ENCODE peak calls at places on chromosomes 3 and 15, in nine cellular contexts. P, L, S, U, V, I, Z, M and W are unnamed samples.

GRCh38 chr3:189794518-189794917 is 163.3 kb downstream of the TP63 start:
- DNase-seq in S (no peak), Z (no peak), U (no peak), M (no peak), I (no peak), V (no peak), L (no peak), P (no peak), W (no peak)

GRCh38 chr3:52682016-52682415 is 3.7 kb downstream of the PBRM1 start:
- DNase-seq in L (no peak), U (peak), M (peak), S (peak), P (peak), Z (no peak), V (peak), I (peak), W (peak)

GRCh38 chr3:143001369-143002082 is at the start of gene U2SURP:
- DNase-seq in V (peak), P (peak), U (peak), I (peak), M (peak), L (peak), S (peak), Z (peak), W (peak)

GRCh38 chr15:92226020-92226612 is 167.6 kb upstream of the ST8SIA2 start:
- DNase-seq in Z (no peak), I (no peak), M (peak), U (no peak), S (peak), P (peak), L (no peak), V (peak), W (no peak)

GRCh38 chr3:43866529-43867353 is 176.0 kb downstream of the ABHD5 start:
- DNase-seq in L (no peak), Z (no peak), U (no peak), I (peak), P (no peak), V (no peak), M (peak), S (peak), W (no peak)

GRCh38 chr15:92889390-92890113 is 10.6 kb upstream of the CHD2 start:
- DNase-seq in U (no peak), L (no peak), I (no peak), M (no peak), S (no peak), Z (no peak), V (no peak), P (no peak), W (no peak)

GRCh38 chr3:177603137-177603603 is 405.9 kb upstream of the TBL1XR1 start:
- DNase-seq in U (no peak), Z (no peak), S (no peak), I (no peak), V (no peak), P (no peak), L (no peak), M (no peak), W (no peak)

GRCh38 chr15:25947336-25948080 is 84.4 kb upstream of the ATP10A start:
- DNase-seq in L (peak), U (no peak), S (peak), Z (no peak), I (no peak), V (peak), P (no peak), M (no peak), W (no peak)

GRCh38 chr15:93253656-93254055 is 164.6 kb upstream of the RGMA start:
- DNase-seq in Z (no peak), U (no peak), S (no peak), V (no peak), L (no peak), P (no peak), M (no peak), I (no peak), W (no peak)

GRCh38 chr3:126745760-126746394 is 41.8 kb downstream of the CHCHD6 start:
- DNase-seq in Z (no peak), S (no peak), V (no peak), M (peak), L (no peak), P (no peak), I (no peak), U (peak), W (no peak)

GRCh38 chr3:58217209-58217811 is 6.5 kb upstream of the DNASE1L3 start:
- DNase-seq in U (peak), L (peak), S (peak), Z (peak), V (peak), I (peak), P (no peak), M (peak), W (peak)

GRCh38 chr3:184757010-184757651 is 45.3 kb upstream of the MAGEF1 start:
- DNase-seq in U (peak), P (no peak), M (peak), L (no peak), Z (peak), V (peak), S (peak), I (peak), W (peak)

GRCh38 chr3:48518755-48519154 is 14.8 kb upstream of the SHISA5 start:
- DNase-seq in P (no peak), L (no peak), Z (no peak), U (no peak), I (no peak), V (no peak), S (no peak), M (no peak), W (no peak)

GRCh38 chr3:48514431-48515227 is 10.7 kb upstream of the SHISA5 start:
- DNase-seq in L (no peak), V (no peak), Z (no peak), S (no peak), M (no peak), I (no peak), U (no peak), P (no peak), W (no peak)

GRCh38 chr3:48518069-48518468 is 14.1 kb upstream of the SHISA5 start:
- DNase-seq in I (no peak), S (no peak), M (no peak), V (no peak), P (no peak), U (no peak), Z (peak), L (no peak), W (no peak)

GRCh38 chr3:48519244-48519643 is 15.3 kb upstream of the SHISA5 start:
- DNase-seq in I (no peak), L (no peak), V (no peak), S (no peak), P (no peak), M (no peak), U (no peak), Z (no peak), W (no peak)

GRCh38 chr3:48516571-48516970 is 12.6 kb upstream of the SHISA5 start:
- DNase-seq in V (no peak), M (no peak), U (no peak), P (no peak), L (no peak), S (no peak), I (no peak), Z (peak), W (no peak)
- H3K4me3 ChIP-seq in V (no peak), M (no peak), U (no peak), P (no peak), L (no peak), S (no peak), I (no peak), Z (no peak), W (no peak)

DNA sequence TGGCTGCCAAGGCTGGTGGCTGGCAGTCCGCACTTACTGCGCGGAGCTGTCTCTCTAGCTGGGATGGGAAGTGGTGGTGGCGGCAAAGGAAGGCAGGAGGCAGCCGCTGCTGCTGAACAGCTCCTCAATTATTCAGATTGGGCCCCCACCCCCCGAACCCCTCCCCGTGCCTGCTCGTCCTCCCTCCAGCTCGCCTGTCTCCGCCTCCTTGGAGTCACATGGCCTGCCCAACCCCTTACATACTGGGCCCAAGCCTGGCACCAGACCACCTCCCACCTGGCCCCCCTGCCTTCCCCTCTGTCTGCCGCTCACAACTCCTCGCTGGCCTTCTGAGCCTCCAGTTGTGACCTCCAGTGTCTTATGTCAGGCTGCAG is at the start of gene SLC7A14:
- DNase-seq in L (no peak), S (no peak), Z (no peak), M (peak), V (peak), P (no peak), I (peak), U (no peak), W (no peak)
- H3K4me3 ChIP-seq in L (no peak), S (peak), Z (no peak), M (peak), V (peak), P (no peak), I (peak), U (no peak), W (no peak)

DNA sequence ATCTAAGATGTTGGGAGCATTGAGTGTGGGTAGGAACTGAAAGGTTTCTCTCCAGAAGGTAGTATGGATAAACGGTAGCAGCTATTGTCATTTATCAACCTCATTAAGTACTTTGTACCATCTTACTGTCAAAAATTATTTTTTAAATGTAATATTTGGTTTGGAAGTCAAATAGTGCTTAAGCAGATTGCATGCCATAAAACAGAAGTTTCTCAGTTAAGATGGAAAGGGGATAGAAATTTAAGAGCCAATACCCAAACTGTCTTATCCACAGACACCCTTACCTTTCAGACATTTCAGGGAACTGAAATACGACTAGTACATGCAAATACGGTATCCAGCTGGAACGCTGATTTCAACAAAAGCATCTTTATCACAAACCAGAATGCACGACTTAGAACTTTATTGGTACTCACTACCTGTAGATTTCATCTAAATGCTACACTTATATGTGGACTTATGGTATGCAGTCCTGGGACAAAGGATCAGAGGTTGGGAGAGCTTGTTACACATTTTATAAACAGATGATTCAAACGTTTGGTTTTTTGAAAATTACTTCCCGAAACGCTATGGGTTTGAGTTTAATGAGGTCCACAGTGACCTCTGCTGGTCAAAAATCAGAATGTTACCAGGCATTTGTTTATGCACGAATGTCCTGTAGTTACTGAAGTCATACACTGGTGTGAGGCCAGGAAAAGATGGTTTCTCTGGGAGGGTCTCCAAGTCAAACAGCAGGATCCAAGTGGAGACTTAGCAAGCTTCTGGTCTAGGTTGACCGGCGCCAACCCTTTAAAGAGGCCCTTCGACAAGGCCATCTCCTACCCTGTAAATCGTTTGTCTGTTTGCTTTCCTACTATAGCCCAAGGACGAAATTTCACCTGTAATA is 45.7 kb upstream of the DUT start:
- DNase-seq in I (peak), V (peak), Z (peak), S (peak), U (no peak), P (peak), L (peak), M (peak), W (peak)
- H3K4me3 ChIP-seq in I (no peak), V (no peak), Z (peak), S (peak), U (peak), P (no peak), L (no peak), M (no peak), W (no peak)

DNA sequence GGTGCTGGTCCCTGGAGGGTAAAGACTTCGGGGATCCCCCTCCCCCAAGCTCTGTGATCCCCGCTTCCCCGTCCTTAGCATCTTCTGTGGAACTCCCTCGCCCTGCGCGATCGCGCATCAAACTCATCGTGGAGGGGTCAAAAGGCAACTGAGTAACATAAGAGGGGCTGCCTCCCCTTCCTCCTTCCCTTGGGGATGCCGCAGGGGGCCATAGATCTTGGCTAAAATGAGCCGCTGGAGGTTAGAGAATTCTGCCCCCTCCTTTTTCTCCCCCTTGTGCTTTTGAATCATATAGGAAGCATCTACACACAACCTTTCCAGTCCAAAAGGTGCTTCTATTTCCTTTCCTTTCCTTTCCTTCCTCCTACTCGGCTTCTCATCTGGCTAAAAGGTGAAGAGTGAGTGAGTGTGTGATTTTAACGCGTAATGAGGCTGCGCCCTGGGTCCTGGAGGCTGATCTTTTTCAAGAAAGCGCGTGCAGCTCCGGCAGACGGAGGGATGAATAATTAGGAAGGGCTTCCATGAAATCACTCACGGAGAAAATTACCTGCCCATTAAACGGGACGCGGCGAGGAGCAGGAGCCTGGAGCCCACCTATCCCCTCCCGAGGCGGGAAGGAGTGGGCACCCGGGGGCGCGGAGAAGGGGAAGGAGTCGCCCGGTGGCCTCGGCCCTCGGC is 832 bp upstream of the ROBO2 start:
- DNase-seq in P (no peak), I (no peak), V (peak), L (peak), M (peak), Z (no peak), S (peak), U (peak), W (no peak)
- H3K4me3 ChIP-seq in P (peak), I (peak), V (peak), L (peak), M (peak), Z (peak), S (no peak), U (peak), W (peak)